ENCODE peak calls at places on chromosomes 2 and 18, in seven cellular contexts. One of them, this sample, is unnamed.
A peak's percentile ranks its signal among the peaks of the same experiment; 100 is the strongest.

GRCh38 chr2:217737127-217737526 is 265.7 kb downstream of the TNS1 start:
- DNase-seq in PC-3: no peak
- DNase-seq in fibroblast of lung: no peak
- DNase-seq in H9: no peak
- DNase-seq in K562: no peak
- DNase-seq in neuronal stem cell: no peak
- DNase-seq in trophoblast cell: no peak
- DNase-seq in this sample: no peak

GRCh38 chr2:121529439-121530209 is 1.1 kb upstream of the RNU4ATAC start:
- DNase-seq in PC-3: peak; percentile 42
- DNase-seq in fibroblast of lung: peak; percentile 67
- DNase-seq in H9: peak; percentile 86
- DNase-seq in K562: peak; percentile 76
- DNase-seq in neuronal stem cell: peak; percentile 78
- DNase-seq in trophoblast cell: peak; percentile 27
- DNase-seq in this sample: peak; percentile 83

GRCh38 chr2:101185085-101185484 is 33.9 kb upstream of the TBC1D8 start:
- DNase-seq in PC-3: no peak
- DNase-seq in fibroblast of lung: no peak
- DNase-seq in H9: no peak
- DNase-seq in K562: no peak
- DNase-seq in neuronal stem cell: no peak
- DNase-seq in trophoblast cell: no peak
- DNase-seq in this sample: no peak

GRCh38 chr2:237882510-237883481 is 23.4 kb downstream of the RAMP1 start:
- DNase-seq in PC-3: no peak
- DNase-seq in fibroblast of lung: no peak
- DNase-seq in H9: no peak
- DNase-seq in K562: no peak
- DNase-seq in neuronal stem cell: no peak
- DNase-seq in trophoblast cell: no peak
- DNase-seq in this sample: no peak

GRCh38 chr2:86020984-86021383 is 84.7 kb downstream of the POLR1A start:
- DNase-seq in PC-3: no peak
- DNase-seq in fibroblast of lung: peak; percentile 69
- DNase-seq in H9: no peak
- DNase-seq in K562: no peak
- DNase-seq in neuronal stem cell: no peak
- DNase-seq in trophoblast cell: no peak
- DNase-seq in this sample: no peak

GRCh38 chr2:180205616-180206271 is 198.6 kb upstream of the CWC22 start:
- DNase-seq in PC-3: no peak
- DNase-seq in fibroblast of lung: no peak
- DNase-seq in H9: no peak
- DNase-seq in K562: no peak
- DNase-seq in neuronal stem cell: peak; percentile 11
- DNase-seq in trophoblast cell: no peak
- DNase-seq in this sample: no peak

GRCh38 chr2:32864761-32865160 is 82.0 kb upstream of the LTBP1 start:
- DNase-seq in PC-3: no peak
- DNase-seq in fibroblast of lung: peak; percentile 83
- DNase-seq in H9: no peak
- DNase-seq in K562: no peak
- DNase-seq in neuronal stem cell: no peak
- DNase-seq in trophoblast cell: peak; percentile 65
- DNase-seq in this sample: no peak

GRCh38 chr2:28359222-28360065 is 33.2 kb upstream of the FOSL2 start:
- DNase-seq in PC-3: peak; percentile 78
- DNase-seq in fibroblast of lung: peak; percentile 55
- DNase-seq in H9: no peak
- DNase-seq in K562: peak; percentile 53
- DNase-seq in neuronal stem cell: no peak
- DNase-seq in trophoblast cell: no peak
- DNase-seq in this sample: peak; percentile 79

GRCh38 chr2:25375371-25375988 is 33.8 kb upstream of the DNMT3A start:
- DNase-seq in PC-3: no peak
- DNase-seq in fibroblast of lung: no peak
- DNase-seq in H9: peak; percentile 25
- DNase-seq in K562: no peak
- DNase-seq in neuronal stem cell: no peak
- DNase-seq in trophoblast cell: no peak
- DNase-seq in this sample: no peak

GRCh38 chr2:85245891-85246290 is 81.9 kb downstream of the TGOLN2 start:
- DNase-seq in PC-3: no peak
- DNase-seq in fibroblast of lung: no peak
- DNase-seq in H9: no peak
- DNase-seq in K562: no peak
- DNase-seq in neuronal stem cell: no peak
- DNase-seq in trophoblast cell: no peak
- DNase-seq in this sample: no peak

GRCh38 chr2:124666976-124667375 is 641.9 kb downstream of the CNTNAP5 start:
- DNase-seq in PC-3: no peak
- DNase-seq in fibroblast of lung: no peak
- DNase-seq in H9: no peak
- DNase-seq in K562: no peak
- DNase-seq in neuronal stem cell: no peak
- DNase-seq in trophoblast cell: peak; percentile 1
- DNase-seq in this sample: no peak

GRCh38 chr18:74273394-74273793 is 18.4 kb downstream of the CYB5A start:
- DNase-seq in PC-3: no peak
- DNase-seq in fibroblast of lung: no peak
- DNase-seq in H9: no peak
- DNase-seq in K562: no peak
- DNase-seq in neuronal stem cell: no peak
- DNase-seq in trophoblast cell: no peak
- DNase-seq in this sample: no peak

GRCh38 chr18:74276609-74277008 is 15.2 kb downstream of the CYB5A start:
- DNase-seq in PC-3: no peak
- DNase-seq in fibroblast of lung: no peak
- DNase-seq in H9: no peak
- DNase-seq in K562: no peak
- DNase-seq in neuronal stem cell: no peak
- DNase-seq in trophoblast cell: no peak
- DNase-seq in this sample: no peak

GRCh38 chr18:74275736-74276135 is 16.0 kb downstream of the CYB5A start:
- DNase-seq in PC-3: no peak
- DNase-seq in fibroblast of lung: no peak
- DNase-seq in H9: no peak
- DNase-seq in K562: no peak
- DNase-seq in neuronal stem cell: no peak
- DNase-seq in trophoblast cell: no peak
- DNase-seq in this sample: no peak

GRCh38 chr18:74271656-74272055 is 20.1 kb downstream of the CYB5A start:
- DNase-seq in PC-3: peak; percentile 90
- DNase-seq in fibroblast of lung: no peak
- DNase-seq in H9: no peak
- DNase-seq in K562: no peak
- DNase-seq in neuronal stem cell: no peak
- DNase-seq in trophoblast cell: no peak
- DNase-seq in this sample: no peak

DNA sequence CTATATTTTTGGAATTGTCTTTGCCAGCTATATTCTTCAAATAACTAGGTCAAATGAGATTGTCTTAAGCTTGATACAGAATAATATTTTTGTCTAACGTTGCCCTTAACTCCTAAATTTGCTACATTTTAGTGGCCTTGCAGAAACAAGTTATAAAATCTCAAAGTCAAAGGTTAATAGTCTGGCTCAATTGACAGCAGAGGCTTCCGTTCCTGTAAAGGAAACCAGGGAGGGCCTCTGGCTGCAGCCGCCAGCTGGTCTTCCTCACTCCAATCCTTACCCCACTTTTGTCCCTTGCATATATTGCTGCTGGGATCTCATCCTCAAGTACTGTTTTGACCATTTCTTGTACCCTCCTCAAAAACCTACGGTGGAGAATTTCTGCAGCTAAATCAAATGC is 17.1 kb downstream of the CYB5A start:
- DNase-seq in PC-3: no peak
- DNase-seq in fibroblast of lung: no peak
- DNase-seq in H9: no peak
- DNase-seq in K562: no peak
- DNase-seq in neuronal stem cell: no peak
- DNase-seq in trophoblast cell: no peak
- DNase-seq in this sample: no peak
- H3K4me1 ChIP-seq in PC-3: peaks cover 27% of the 10 kb centered on the region
- H3K4me1 ChIP-seq in fibroblast of lung: no peaks in the 10 kb centered on the region
- H3K4me1 ChIP-seq in H9: peaks cover 8% of the 10 kb centered on the region
- H3K4me1 ChIP-seq in K562: peaks cover 3% of the 10 kb centered on the region
- H3K4me1 ChIP-seq in neuronal stem cell: no peaks in the 10 kb centered on the region
- H3K4me1 ChIP-seq in trophoblast cell: peaks cover under 1% of the 10 kb centered on the region
- H3K4me1 ChIP-seq in this sample: no peaks in the 10 kb centered on the region

GRCh38 chr2:80102026-80102425 is 202.5 kb downstream of the LRRTM1 start:
- DNase-seq in PC-3: peak; percentile 48
- DNase-seq in fibroblast of lung: peak; percentile 55
- DNase-seq in H9: no peak
- DNase-seq in K562: no peak
- DNase-seq in neuronal stem cell: no peak
- DNase-seq in trophoblast cell: no peak
- DNase-seq in this sample: no peak

GRCh38 chr2:80105020-80105419 is 199.5 kb downstream of the LRRTM1 start:
- DNase-seq in PC-3: no peak
- DNase-seq in fibroblast of lung: peak; percentile 72
- DNase-seq in H9: no peak
- DNase-seq in K562: no peak
- DNase-seq in neuronal stem cell: no peak
- DNase-seq in trophoblast cell: no peak
- DNase-seq in this sample: no peak
- H2AFZ ChIP-seq in PC-3: no peak overlapping the region
- H2AFZ ChIP-seq in fibroblast of lung: no peak overlapping the region
- H2AFZ ChIP-seq in H9: no peak overlapping the region
- H2AFZ ChIP-seq in K562: no peak overlapping the region
- H2AFZ ChIP-seq in neuronal stem cell: no peak overlapping the region
- H2AFZ ChIP-seq in trophoblast cell: no peak overlapping the region
- H2AFZ ChIP-seq in this sample: no peak overlapping the region

DNA sequence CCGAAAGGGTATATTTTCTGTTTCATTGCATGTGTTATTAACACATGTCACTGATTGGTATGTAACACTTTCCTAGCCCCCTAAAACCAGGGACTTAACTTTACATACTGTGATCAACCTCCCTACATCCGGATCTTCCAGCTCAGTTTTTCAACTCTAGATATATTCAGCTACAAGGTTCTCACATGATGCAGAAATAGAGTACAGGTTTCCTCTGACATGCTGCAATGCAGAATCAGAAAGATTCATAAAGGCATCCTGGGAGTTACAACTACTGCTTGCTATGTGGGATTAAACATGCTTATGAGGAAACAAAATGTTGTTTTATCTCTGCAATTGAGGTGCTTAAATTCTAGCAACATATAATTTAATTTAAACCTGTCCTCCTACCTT is 14.0 kb downstream of the FBXO11 start:
- DNase-seq in PC-3: no peak
- DNase-seq in fibroblast of lung: no peak
- DNase-seq in H9: no peak
- DNase-seq in K562: no peak
- DNase-seq in neuronal stem cell: no peak
- DNase-seq in trophoblast cell: no peak
- DNase-seq in this sample: no peak
- H3K4me1 ChIP-seq in PC-3: peaks cover 6% of the 10 kb centered on the region
- H3K4me1 ChIP-seq in fibroblast of lung: peaks cover 3% of the 10 kb centered on the region
- H3K4me1 ChIP-seq in H9: no peaks in the 10 kb centered on the region
- H3K4me1 ChIP-seq in K562: peaks cover 23% of the 10 kb centered on the region
- H3K4me1 ChIP-seq in neuronal stem cell: no peaks in the 10 kb centered on the region
- H3K4me1 ChIP-seq in trophoblast cell: no peaks in the 10 kb centered on the region
- H3K4me1 ChIP-seq in this sample: peaks cover 4% of the 10 kb centered on the region

GRCh38 chr2:195532255-195532627 is 124.8 kb upstream of the SLC39A10 start:
- DNase-seq in PC-3: no peak
- DNase-seq in fibroblast of lung: no peak
- DNase-seq in H9: no peak
- DNase-seq in K562: no peak
- DNase-seq in neuronal stem cell: no peak
- DNase-seq in trophoblast cell: no peak
- DNase-seq in this sample: no peak
- H2AFZ ChIP-seq in PC-3: peak overlapping the region; percentile 54
- H2AFZ ChIP-seq in fibroblast of lung: peak overlapping the region; percentile 42
- H2AFZ ChIP-seq in H9: no peak overlapping the region
- H2AFZ ChIP-seq in K562: peak overlapping the region; percentile 89
- H2AFZ ChIP-seq in neuronal stem cell: no peak overlapping the region
- H2AFZ ChIP-seq in trophoblast cell: no peak overlapping the region
- H2AFZ ChIP-seq in this sample: no peak overlapping the region